ENCODE peak calls at places on chromosomes 13 and 19, in ten cellular contexts. One of them, this sample, is unnamed.

GRCh38 chr19:16473875-16474397 is 2.2 kb upstream of the EPS15L1 start:
- DNase-seq in left lung: no peak
- DNase-seq in Caco-2: no peak
- DNase-seq in AG04449: no peak
- DNase-seq in colonic mucosa: no peak
- DNase-seq in CD8-positive, alpha-beta T cell: no peak
- DNase-seq in thoracic aorta: no peak
- DNase-seq in HFF-Myc: no peak
- DNase-seq in heart right ventricle: no peak
- DNase-seq in choroid plexus epithelial cell: no peak
- DNase-seq in this sample: no peak

GRCh38 chr19:39031368-39032163 is 783 bp downstream of the FBXO27 start:
- DNase-seq in thoracic aorta: peak
- DNase-seq in left lung: peak
- DNase-seq in Caco-2: peak
- DNase-seq in heart right ventricle: peak
- DNase-seq in choroid plexus epithelial cell: peak
- DNase-seq in HFF-Myc: no peak
- DNase-seq in CD8-positive, alpha-beta T cell: peak
- DNase-seq in AG04449: no peak
- DNase-seq in colonic mucosa: peak
- DNase-seq in this sample: peak

GRCh38 chr13:48710160-48710559 is 56.4 kb downstream of the CYSLTR2 start:
- DNase-seq in choroid plexus epithelial cell: no peak
- DNase-seq in thoracic aorta: no peak
- DNase-seq in HFF-Myc: no peak
- DNase-seq in AG04449: no peak
- DNase-seq in left lung: no peak
- DNase-seq in colonic mucosa: no peak
- DNase-seq in heart right ventricle: no peak
- DNase-seq in CD8-positive, alpha-beta T cell: no peak
- DNase-seq in Caco-2: no peak
- DNase-seq in this sample: no peak

GRCh38 chr19:17711851-17712250 is 7.4 kb upstream of the MAP1S start:
- DNase-seq in CD8-positive, alpha-beta T cell: no peak
- DNase-seq in Caco-2: no peak
- DNase-seq in heart right ventricle: no peak
- DNase-seq in HFF-Myc: no peak
- DNase-seq in AG04449: no peak
- DNase-seq in left lung: no peak
- DNase-seq in colonic mucosa: no peak
- DNase-seq in choroid plexus epithelial cell: no peak
- DNase-seq in thoracic aorta: no peak
- DNase-seq in this sample: no peak

GRCh38 chr13:40682449-40683240 is 16.2 kb upstream of the FOXO1 start:
- DNase-seq in CD8-positive, alpha-beta T cell: no peak
- DNase-seq in heart right ventricle: no peak
- DNase-seq in choroid plexus epithelial cell: peak
- DNase-seq in HFF-Myc: no peak
- DNase-seq in colonic mucosa: no peak
- DNase-seq in AG04449: no peak
- DNase-seq in thoracic aorta: no peak
- DNase-seq in left lung: no peak
- DNase-seq in Caco-2: no peak
- DNase-seq in this sample: no peak

GRCh38 chr19:29321116-29321515 is 108.2 kb upstream of the UQCRFS1 start:
- DNase-seq in CD8-positive, alpha-beta T cell: no peak
- DNase-seq in left lung: no peak
- DNase-seq in heart right ventricle: no peak
- DNase-seq in choroid plexus epithelial cell: no peak
- DNase-seq in Caco-2: no peak
- DNase-seq in thoracic aorta: no peak
- DNase-seq in HFF-Myc: no peak
- DNase-seq in colonic mucosa: no peak
- DNase-seq in AG04449: no peak
- DNase-seq in this sample: no peak

GRCh38 chr19:55131421-55131820 is 14.0 kb upstream of the PPP1R12C start:
- DNase-seq in heart right ventricle: no peak
- DNase-seq in Caco-2: no peak
- DNase-seq in colonic mucosa: no peak
- DNase-seq in thoracic aorta: no peak
- DNase-seq in left lung: no peak
- DNase-seq in choroid plexus epithelial cell: no peak
- DNase-seq in CD8-positive, alpha-beta T cell: no peak
- DNase-seq in AG04449: peak
- DNase-seq in HFF-Myc: no peak
- DNase-seq in this sample: no peak

GRCh38 chr13:50594276-50594970 is 249.1 kb downstream of the DLEU7 start:
- DNase-seq in AG04449: no peak
- DNase-seq in choroid plexus epithelial cell: peak
- DNase-seq in heart right ventricle: no peak
- DNase-seq in thoracic aorta: no peak
- DNase-seq in left lung: no peak
- DNase-seq in Caco-2: peak
- DNase-seq in colonic mucosa: no peak
- DNase-seq in HFF-Myc: no peak
- DNase-seq in CD8-positive, alpha-beta T cell: no peak
- DNase-seq in this sample: no peak

GRCh38 chr13:99448586-99448985 is 52.7 kb upstream of the TM9SF2 start:
- DNase-seq in colonic mucosa: no peak
- DNase-seq in heart right ventricle: no peak
- DNase-seq in choroid plexus epithelial cell: no peak
- DNase-seq in Caco-2: no peak
- DNase-seq in AG04449: no peak
- DNase-seq in left lung: no peak
- DNase-seq in CD8-positive, alpha-beta T cell: no peak
- DNase-seq in HFF-Myc: no peak
- DNase-seq in thoracic aorta: no peak
- DNase-seq in this sample: no peak

GRCh38 chr19:8423821-8424223 is 10.7 kb downstream of the MARCHF2 start:
- DNase-seq in thoracic aorta: peak
- DNase-seq in heart right ventricle: peak
- DNase-seq in CD8-positive, alpha-beta T cell: no peak
- DNase-seq in colonic mucosa: peak
- DNase-seq in left lung: peak
- DNase-seq in HFF-Myc: peak
- DNase-seq in choroid plexus epithelial cell: peak
- DNase-seq in AG04449: peak
- DNase-seq in Caco-2: peak
- DNase-seq in this sample: peak

GRCh38 chr19:2547721-2548120 is 71.8 kb downstream of the GADD45B start:
- DNase-seq in left lung: peak
- DNase-seq in choroid plexus epithelial cell: no peak
- DNase-seq in thoracic aorta: no peak
- DNase-seq in AG04449: no peak
- DNase-seq in HFF-Myc: no peak
- DNase-seq in colonic mucosa: no peak
- DNase-seq in Caco-2: no peak
- DNase-seq in CD8-positive, alpha-beta T cell: no peak
- DNase-seq in heart right ventricle: no peak
- DNase-seq in this sample: no peak

GRCh38 chr19:21158523-21159135 is 16.8 kb downstream of the ZNF431 start:
- DNase-seq in choroid plexus epithelial cell: peak
- DNase-seq in colonic mucosa: no peak
- DNase-seq in CD8-positive, alpha-beta T cell: no peak
- DNase-seq in left lung: no peak
- DNase-seq in heart right ventricle: no peak
- DNase-seq in HFF-Myc: no peak
- DNase-seq in Caco-2: no peak
- DNase-seq in AG04449: peak
- DNase-seq in thoracic aorta: no peak
- DNase-seq in this sample: no peak

GRCh38 chr19:2359992-2360875 is at the start of gene TMPRSS9:
- DNase-seq in choroid plexus epithelial cell: no peak
- DNase-seq in heart right ventricle: no peak
- DNase-seq in HFF-Myc: no peak
- DNase-seq in CD8-positive, alpha-beta T cell: no peak
- DNase-seq in thoracic aorta: no peak
- DNase-seq in left lung: no peak
- DNase-seq in Caco-2: no peak
- DNase-seq in colonic mucosa: no peak
- DNase-seq in AG04449: no peak
- DNase-seq in this sample: no peak

GRCh38 chr19:51131780-51132680 is 7.3 kb downstream of the SIGLEC9 start:
- DNase-seq in left lung: no peak
- DNase-seq in AG04449: no peak
- DNase-seq in heart right ventricle: peak
- DNase-seq in choroid plexus epithelial cell: peak
- DNase-seq in colonic mucosa: peak
- DNase-seq in HFF-Myc: peak
- DNase-seq in Caco-2: peak
- DNase-seq in thoracic aorta: no peak
- DNase-seq in CD8-positive, alpha-beta T cell: peak
- DNase-seq in this sample: no peak

GRCh38 chr13:39282400-39282972 is 244.2 kb downstream of the NHLRC3 start:
- DNase-seq in CD8-positive, alpha-beta T cell: no peak
- DNase-seq in AG04449: no peak
- DNase-seq in colonic mucosa: no peak
- DNase-seq in HFF-Myc: no peak
- DNase-seq in choroid plexus epithelial cell: no peak
- DNase-seq in left lung: no peak
- DNase-seq in thoracic aorta: no peak
- DNase-seq in Caco-2: no peak
- DNase-seq in heart right ventricle: no peak
- DNase-seq in this sample: no peak

GRCh38 chr19:2702170-2703076 is at the start of gene GNG7:
- DNase-seq in left lung: peak
- DNase-seq in thoracic aorta: peak
- DNase-seq in HFF-Myc: no peak
- DNase-seq in CD8-positive, alpha-beta T cell: peak
- DNase-seq in choroid plexus epithelial cell: peak
- DNase-seq in AG04449: no peak
- DNase-seq in heart right ventricle: peak
- DNase-seq in colonic mucosa: peak
- DNase-seq in Caco-2: peak
- DNase-seq in this sample: no peak

DNA sequence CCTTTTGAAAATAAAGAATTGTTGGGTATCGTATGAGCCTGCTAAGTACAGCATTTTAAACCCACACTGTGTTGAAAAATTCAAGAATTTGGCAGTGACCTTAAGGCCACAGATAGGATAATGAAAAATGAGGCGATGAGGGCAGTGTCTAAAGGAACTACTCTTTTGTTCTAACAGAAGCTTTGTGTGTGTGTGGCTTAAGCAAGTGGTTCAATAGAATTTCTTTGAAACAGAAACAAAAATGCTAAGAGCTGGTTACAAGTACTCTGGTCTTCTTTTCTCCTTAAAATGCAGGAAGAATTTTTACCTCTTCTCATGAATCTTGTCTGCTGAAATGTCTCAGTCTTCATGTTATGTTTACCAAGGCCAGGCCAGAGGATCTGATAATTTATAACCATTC is 279.5 kb downstream of the ZNF536 start:
- DNase-seq in choroid plexus epithelial cell: no peak
- DNase-seq in colonic mucosa: no peak
- DNase-seq in heart right ventricle: no peak
- DNase-seq in Caco-2: no peak
- DNase-seq in left lung: no peak
- DNase-seq in HFF-Myc: no peak
- DNase-seq in AG04449: no peak
- DNase-seq in CD8-positive, alpha-beta T cell: no peak
- DNase-seq in thoracic aorta: no peak
- DNase-seq in this sample: no peak
- TF ChIP-seq CTCF in choroid plexus epithelial cell: no peak
- TF ChIP-seq CTCF in colonic mucosa: no peak
- TF ChIP-seq CTCF in heart right ventricle: no peak
- TF ChIP-seq CTCF in Caco-2: no peak
- TF ChIP-seq CTCF in left lung: no peak
- TF ChIP-seq CTCF in HFF-Myc: no peak
- TF ChIP-seq CTCF in AG04449: no peak
- TF ChIP-seq CTCF in CD8-positive, alpha-beta T cell: no peak
- TF ChIP-seq CTCF in thoracic aorta: no peak
- TF ChIP-seq CTCF in this sample: no peak

DNA sequence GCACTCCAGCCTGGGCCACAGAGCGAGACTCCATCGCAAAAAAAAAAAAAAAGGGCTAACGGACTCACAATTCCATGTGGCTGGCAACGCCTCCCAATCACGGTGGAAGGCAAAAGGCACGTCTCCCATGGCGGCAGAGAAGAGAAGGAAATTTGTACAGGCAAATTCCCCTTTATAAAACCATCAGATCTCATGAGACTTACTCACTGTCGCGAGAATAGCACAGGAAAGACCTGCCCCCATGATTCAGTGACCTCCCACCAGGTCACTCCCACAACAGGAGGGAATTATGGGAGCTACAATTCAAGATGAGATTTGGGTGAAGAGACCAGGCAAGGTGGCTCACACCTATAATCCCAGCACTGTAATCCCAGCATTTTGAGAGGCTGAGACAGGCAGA is 18.7 kb upstream of the NMRK2 start:
- DNase-seq in thoracic aorta: no peak
- DNase-seq in Caco-2: no peak
- DNase-seq in AG04449: no peak
- DNase-seq in HFF-Myc: no peak
- DNase-seq in choroid plexus epithelial cell: no peak
- DNase-seq in CD8-positive, alpha-beta T cell: no peak
- DNase-seq in left lung: no peak
- DNase-seq in colonic mucosa: no peak
- DNase-seq in heart right ventricle: no peak
- DNase-seq in this sample: no peak
- TF ChIP-seq CTCF in thoracic aorta: no peak
- TF ChIP-seq CTCF in Caco-2: no peak
- TF ChIP-seq CTCF in AG04449: no peak
- TF ChIP-seq CTCF in HFF-Myc: no peak
- TF ChIP-seq CTCF in choroid plexus epithelial cell: no peak
- TF ChIP-seq CTCF in CD8-positive, alpha-beta T cell: no peak
- TF ChIP-seq CTCF in left lung: no peak
- TF ChIP-seq CTCF in colonic mucosa: no peak
- TF ChIP-seq CTCF in heart right ventricle: no peak
- TF ChIP-seq CTCF in this sample: no peak

GRCh38 chr19:41746593-41747227 is 8.6 kb upstream of the CEACAM6 start:
- DNase-seq in CD8-positive, alpha-beta T cell: no peak
- DNase-seq in colonic mucosa: peak
- DNase-seq in HFF-Myc: peak
- DNase-seq in heart right ventricle: no peak
- DNase-seq in thoracic aorta: no peak
- DNase-seq in left lung: no peak
- DNase-seq in choroid plexus epithelial cell: peak
- DNase-seq in Caco-2: peak
- DNase-seq in AG04449: peak
- DNase-seq in this sample: no peak
- TF ChIP-seq CTCF in CD8-positive, alpha-beta T cell: peak
- TF ChIP-seq CTCF in colonic mucosa: peak
- TF ChIP-seq CTCF in HFF-Myc: peak
- TF ChIP-seq CTCF in heart right ventricle: no peak
- TF ChIP-seq CTCF in thoracic aorta: no peak
- TF ChIP-seq CTCF in left lung: peak
- TF ChIP-seq CTCF in choroid plexus epithelial cell: peak
- TF ChIP-seq CTCF in Caco-2: peak
- TF ChIP-seq CTCF in AG04449: peak
- TF ChIP-seq CTCF in this sample: peak

DNA sequence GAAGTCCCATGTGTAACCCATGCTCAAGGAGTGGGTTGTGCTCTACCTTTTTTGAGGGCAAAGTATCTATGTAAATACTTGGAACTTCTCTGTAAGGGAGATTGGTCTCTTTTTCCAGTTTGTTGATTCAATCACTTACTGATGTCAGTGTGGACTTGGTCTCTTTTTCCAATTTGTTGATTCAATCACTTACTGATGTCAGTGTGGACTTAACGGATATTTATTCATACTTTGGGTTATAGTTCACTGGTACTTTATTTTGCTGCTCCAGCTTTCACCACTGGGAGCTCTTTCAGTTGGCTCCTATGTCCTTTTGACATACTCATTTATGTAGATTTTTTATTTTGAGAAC is 36.4 kb downstream of the COG3 start:
- DNase-seq in CD8-positive, alpha-beta T cell: no peak
- DNase-seq in choroid plexus epithelial cell: no peak
- DNase-seq in heart right ventricle: no peak
- DNase-seq in Caco-2: no peak
- DNase-seq in thoracic aorta: no peak
- DNase-seq in left lung: no peak
- DNase-seq in AG04449: no peak
- DNase-seq in HFF-Myc: no peak
- DNase-seq in colonic mucosa: no peak
- DNase-seq in this sample: no peak
- TF ChIP-seq CTCF in CD8-positive, alpha-beta T cell: no peak
- TF ChIP-seq CTCF in choroid plexus epithelial cell: peak
- TF ChIP-seq CTCF in heart right ventricle: no peak
- TF ChIP-seq CTCF in Caco-2: no peak
- TF ChIP-seq CTCF in thoracic aorta: no peak
- TF ChIP-seq CTCF in left lung: no peak
- TF ChIP-seq CTCF in AG04449: no peak
- TF ChIP-seq CTCF in HFF-Myc: no peak
- TF ChIP-seq CTCF in colonic mucosa: no peak
- TF ChIP-seq CTCF in this sample: no peak